ENCODE peak calls at places on chromosome 1, in five cellular contexts. One of them, this sample, is unnamed.

GRCh38 chr1:38502772-38503171 is 356.8 kb downstream of the RRAGC start:
- DNase-seq in neural crest cell: peak
- DNase-seq in neural progenitor cell: peak
- DNase-seq in PC-9: no peak
- DNase-seq in sigmoid colon: no peak
- DNase-seq in this sample: no peak

GRCh38 chr1:43708006-43708412 is 673 bp downstream of the ST3GAL3 start:
- DNase-seq in neural crest cell: no peak
- DNase-seq in neural progenitor cell: no peak
- DNase-seq in PC-9: no peak
- DNase-seq in sigmoid colon: no peak
- DNase-seq in this sample: no peak

GRCh38 chr1:22131875-22132486 is 10.9 kb downstream of the WNT4 start:
- DNase-seq in neural crest cell: peak
- DNase-seq in neural progenitor cell: peak
- DNase-seq in PC-9: no peak
- DNase-seq in sigmoid colon: no peak
- DNase-seq in this sample: peak

GRCh38 chr1:68346192-68346808 is 103.5 kb downstream of the RPE65 start:
- DNase-seq in neural crest cell: no peak
- DNase-seq in neural progenitor cell: peak
- DNase-seq in PC-9: no peak
- DNase-seq in sigmoid colon: no peak
- DNase-seq in this sample: no peak

GRCh38 chr1:54814571-54814970 is 13.4 kb upstream of the TTC22 start:
- DNase-seq in neural crest cell: no peak
- DNase-seq in neural progenitor cell: no peak
- DNase-seq in PC-9: no peak
- DNase-seq in sigmoid colon: no peak
- DNase-seq in this sample: no peak

GRCh38 chr1:51289676-51290488 is 40.5 kb downstream of the TTC39A start:
- DNase-seq in neural crest cell: no peak
- DNase-seq in neural progenitor cell: no peak
- DNase-seq in PC-9: no peak
- DNase-seq in sigmoid colon: no peak
- DNase-seq in this sample: no peak

GRCh38 chr1:53826367-53826766 is 11.7 kb downstream of the NDC1 start:
- DNase-seq in neural crest cell: no peak
- DNase-seq in neural progenitor cell: peak
- DNase-seq in PC-9: no peak
- DNase-seq in sigmoid colon: no peak
- DNase-seq in this sample: no peak

GRCh38 chr1:212035123-212035834 is at the start of the genes DTL and INTS7:
- DNase-seq in neural crest cell: peak
- DNase-seq in neural progenitor cell: peak
- DNase-seq in PC-9: peak
- DNase-seq in sigmoid colon: peak
- DNase-seq in this sample: peak

GRCh38 chr1:68594851-68595250 is 98.0 kb upstream of the DEPDC1 start:
- DNase-seq in neural crest cell: no peak
- DNase-seq in neural progenitor cell: no peak
- DNase-seq in PC-9: no peak
- DNase-seq in sigmoid colon: no peak
- DNase-seq in this sample: no peak

GRCh38 chr1:233025156-233025555 is 74.7 kb downstream of the NTPCR start:
- DNase-seq in neural crest cell: peak
- DNase-seq in neural progenitor cell: peak
- DNase-seq in PC-9: no peak
- DNase-seq in sigmoid colon: no peak
- DNase-seq in this sample: no peak

GRCh38 chr1:234998174-234998741 is 130.4 kb downstream of the TOMM20 start:
- DNase-seq in neural crest cell: no peak
- DNase-seq in neural progenitor cell: no peak
- DNase-seq in PC-9: peak
- DNase-seq in sigmoid colon: peak
- DNase-seq in this sample: no peak

GRCh38 chr1:220135755-220136154 is 41.8 kb downstream of the IARS2 start:
- DNase-seq in neural crest cell: no peak
- DNase-seq in neural progenitor cell: no peak
- DNase-seq in PC-9: no peak
- DNase-seq in sigmoid colon: no peak
- DNase-seq in this sample: no peak

GRCh38 chr1:8439015-8439702 is 121.2 kb downstream of the SLC45A1 start:
- DNase-seq in neural crest cell: peak
- DNase-seq in neural progenitor cell: peak
- DNase-seq in PC-9: no peak
- DNase-seq in sigmoid colon: peak
- DNase-seq in this sample: peak

GRCh38 chr1:89622895-89623294 is 10.0 kb upstream of the LRRC8C start:
- DNase-seq in neural crest cell: no peak
- DNase-seq in neural progenitor cell: no peak
- DNase-seq in PC-9: no peak
- DNase-seq in sigmoid colon: no peak
- DNase-seq in this sample: no peak

GRCh38 chr1:235933483-235934116 is 66.9 kb upstream of the LYST start:
- DNase-seq in neural crest cell: no peak
- DNase-seq in neural progenitor cell: no peak
- DNase-seq in PC-9: no peak
- DNase-seq in sigmoid colon: no peak
- DNase-seq in this sample: no peak

GRCh38 chr1:41078616-41079015 is 57.1 kb upstream of the SLFNL1 start:
- DNase-seq in neural crest cell: no peak
- DNase-seq in neural progenitor cell: no peak
- DNase-seq in PC-9: no peak
- DNase-seq in sigmoid colon: no peak
- DNase-seq in this sample: no peak

GRCh38 chr1:67020304-67020703 is 33.6 kb downstream of the SLC35D1 start:
- DNase-seq in neural crest cell: no peak
- DNase-seq in neural progenitor cell: no peak
- DNase-seq in PC-9: no peak
- DNase-seq in sigmoid colon: no peak
- DNase-seq in this sample: no peak

GRCh38 chr1:59057211-59057694 is 239.6 kb upstream of the FGGY start:
- DNase-seq in neural crest cell: no peak
- DNase-seq in neural progenitor cell: peak
- DNase-seq in PC-9: peak
- DNase-seq in sigmoid colon: peak
- DNase-seq in this sample: no peak

GRCh38 chr1:178579562-178579961 is 66.7 kb downstream of the TEX35 start:
- DNase-seq in neural crest cell: no peak
- DNase-seq in neural progenitor cell: no peak
- DNase-seq in PC-9: no peak
- DNase-seq in sigmoid colon: no peak
- DNase-seq in this sample: no peak

GRCh38 chr1:154972517-154973343 is 1.8 kb upstream of the CKS1B start:
- DNase-seq in neural crest cell: no peak
- DNase-seq in neural progenitor cell: peak
- DNase-seq in PC-9: peak
- DNase-seq in sigmoid colon: peak
- DNase-seq in this sample: peak

GRCh38 chr1:87151500-87152421 is 176.9 kb upstream of the LMO4 start:
- DNase-seq in neural crest cell: peak
- DNase-seq in neural progenitor cell: peak
- DNase-seq in PC-9: no peak
- DNase-seq in sigmoid colon: peak
- DNase-seq in this sample: peak

GRCh38 chr1:4307911-4308545 is 346.4 kb upstream of the AJAP1 start:
- DNase-seq in neural crest cell: no peak
- DNase-seq in neural progenitor cell: no peak
- DNase-seq in PC-9: no peak
- DNase-seq in sigmoid colon: no peak
- DNase-seq in this sample: no peak

GRCh38 chr1:154857441-154858215 is 12.5 kb downstream of the KCNN3 start:
- DNase-seq in neural crest cell: no peak
- DNase-seq in neural progenitor cell: no peak
- DNase-seq in PC-9: peak
- DNase-seq in sigmoid colon: no peak
- DNase-seq in this sample: no peak

GRCh38 chr1:8409107-8409506 is 91.2 kb downstream of the SLC45A1 start:
- DNase-seq in neural crest cell: no peak
- DNase-seq in neural progenitor cell: peak
- DNase-seq in PC-9: no peak
- DNase-seq in sigmoid colon: no peak
- DNase-seq in this sample: no peak

GRCh38 chr1:42424201-42424600 is 31.6 kb downstream of the ZMYND12 start:
- DNase-seq in neural crest cell: no peak
- DNase-seq in neural progenitor cell: no peak
- DNase-seq in PC-9: no peak
- DNase-seq in sigmoid colon: no peak
- DNase-seq in this sample: no peak

GRCh38 chr1:230231739-230232075 is 164.7 kb downstream of the GALNT2 start:
- DNase-seq in neural crest cell: no peak
- DNase-seq in neural progenitor cell: no peak
- DNase-seq in PC-9: peak
- DNase-seq in sigmoid colon: peak
- DNase-seq in this sample: no peak

GRCh38 chr1:6624712-6625578 is at the start of gene THAP3:
- DNase-seq in neural crest cell: peak
- DNase-seq in neural progenitor cell: peak
- DNase-seq in PC-9: peak
- DNase-seq in sigmoid colon: peak
- DNase-seq in this sample: peak
- TF ChIP-seq CTCF in neural crest cell: no peak
- TF ChIP-seq CTCF in neural progenitor cell: peak
- TF ChIP-seq CTCF in PC-9: no peak
- TF ChIP-seq CTCF in sigmoid colon: no peak
- TF ChIP-seq CTCF in this sample: no peak

DNA sequence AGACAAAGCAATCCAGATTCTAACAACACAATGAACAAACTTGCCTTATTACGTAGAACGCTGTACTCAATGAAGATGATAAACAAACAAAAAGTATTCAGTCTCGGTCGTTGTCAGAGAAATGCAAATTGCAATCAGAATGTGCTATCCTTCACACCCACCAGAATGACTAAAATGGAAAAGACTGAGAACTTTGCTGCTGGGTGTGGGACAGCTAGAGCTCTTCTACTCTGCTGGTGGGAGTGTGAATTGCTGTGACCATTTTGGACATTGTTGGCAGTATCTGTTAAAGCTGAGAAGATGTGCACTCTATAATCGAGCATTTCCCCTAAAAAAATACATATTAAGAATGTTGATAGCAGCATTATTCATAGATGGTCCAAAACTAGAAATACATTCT is 111.4 kb downstream of the PEX14 start:
- DNase-seq in neural crest cell: no peak
- DNase-seq in neural progenitor cell: no peak
- DNase-seq in PC-9: no peak
- DNase-seq in sigmoid colon: no peak
- DNase-seq in this sample: no peak
- TF ChIP-seq CTCF in neural crest cell: peak
- TF ChIP-seq CTCF in neural progenitor cell: no peak
- TF ChIP-seq CTCF in PC-9: no peak
- TF ChIP-seq CTCF in sigmoid colon: no peak
- TF ChIP-seq CTCF in this sample: no peak

GRCh38 chr1:32828341-32828740 is 10.9 kb downstream of the S100PBP start:
- DNase-seq in neural crest cell: no peak
- DNase-seq in neural progenitor cell: no peak
- DNase-seq in PC-9: no peak
- DNase-seq in sigmoid colon: no peak
- DNase-seq in this sample: no peak
- TF ChIP-seq CTCF in neural crest cell: peak
- TF ChIP-seq CTCF in neural progenitor cell: peak
- TF ChIP-seq CTCF in PC-9: peak
- TF ChIP-seq CTCF in sigmoid colon: no peak
- TF ChIP-seq CTCF in this sample: no peak

DNA sequence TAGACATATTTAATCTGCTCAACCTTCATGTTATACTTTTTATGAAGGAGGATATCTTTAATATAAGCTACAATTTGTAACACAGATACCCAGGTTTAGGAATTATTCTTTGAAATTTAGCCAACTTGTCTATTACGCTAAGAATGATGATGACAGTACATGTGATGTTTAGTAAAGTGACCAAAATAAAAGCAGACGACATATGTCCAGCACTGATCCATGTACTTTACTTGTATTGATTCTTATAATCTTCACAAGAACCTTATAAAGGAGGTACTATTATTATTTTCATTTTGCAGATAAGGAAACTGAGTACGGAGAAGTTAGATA is 37.2 kb upstream of the ATG4C start:
- DNase-seq in neural crest cell: no peak
- DNase-seq in neural progenitor cell: no peak
- DNase-seq in PC-9: no peak
- DNase-seq in sigmoid colon: no peak
- DNase-seq in this sample: no peak
- TF ChIP-seq CTCF in neural crest cell: no peak
- TF ChIP-seq CTCF in neural progenitor cell: no peak
- TF ChIP-seq CTCF in PC-9: no peak
- TF ChIP-seq CTCF in sigmoid colon: no peak
- TF ChIP-seq CTCF in this sample: no peak

DNA sequence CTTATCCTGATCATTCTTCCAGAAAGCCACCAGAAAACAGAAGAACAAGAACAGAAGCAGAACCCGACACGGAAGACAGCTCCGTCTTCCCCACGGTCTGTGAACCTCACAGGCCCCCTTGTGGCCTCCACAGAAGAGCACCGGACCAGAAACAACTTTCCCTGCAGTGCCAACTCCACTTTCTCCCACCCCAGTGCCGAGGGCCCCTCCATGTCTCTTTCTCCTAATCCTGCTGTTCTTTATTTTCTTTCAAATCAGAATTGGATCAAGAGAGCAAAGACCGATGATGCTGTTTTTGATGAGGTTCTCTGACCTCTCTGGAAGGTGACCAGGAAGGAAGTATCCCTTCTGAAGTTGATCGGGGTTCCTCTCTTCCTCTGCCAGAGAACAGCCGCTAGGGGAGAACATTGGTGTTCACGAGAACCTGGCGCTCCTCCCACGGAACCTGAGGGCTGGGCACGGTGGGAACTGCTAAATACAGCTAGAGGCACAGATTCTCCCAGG is 58.9 kb upstream of the CTTNBP2NL start:
- DNase-seq in neural crest cell: no peak
- DNase-seq in neural progenitor cell: peak
- DNase-seq in PC-9: no peak
- DNase-seq in sigmoid colon: peak
- DNase-seq in this sample: no peak
- TF ChIP-seq CTCF in neural crest cell: peak
- TF ChIP-seq CTCF in neural progenitor cell: peak
- TF ChIP-seq CTCF in PC-9: peak
- TF ChIP-seq CTCF in sigmoid colon: peak
- TF ChIP-seq CTCF in this sample: peak

GRCh38 chr1:242530761-242531160 is 6.3 kb upstream of the PLD5 start:
- DNase-seq in neural crest cell: no peak
- DNase-seq in neural progenitor cell: no peak
- DNase-seq in PC-9: no peak
- DNase-seq in sigmoid colon: no peak
- DNase-seq in this sample: no peak
- TF ChIP-seq CTCF in neural crest cell: no peak
- TF ChIP-seq CTCF in neural progenitor cell: no peak
- TF ChIP-seq CTCF in PC-9: no peak
- TF ChIP-seq CTCF in sigmoid colon: no peak
- TF ChIP-seq CTCF in this sample: no peak